ENCODE peak calls at places on chromosome 21, in eight cellular contexts. R is HS-5, Q is AG20443, D is nucleus accumbens, G is GM19239, A is lower lobe of right lung, F is AG10803, P is NCI-H2081. X is an unnamed sample.

GRCh38 chr21:28127390-28127789 is 865.3 kb downstream of the LTN1 start:
- DNase-seq in R (no peak), Q (no peak), D (no peak), G (no peak), A (no peak), F (peak), P (no peak), X (no peak)

GRCh38 chr21:14600569-14601308 is 54.6 kb upstream of the SAMSN1 start:
- DNase-seq in R (no peak), Q (no peak), D (no peak), G (no peak), A (no peak), F (no peak), P (no peak), X (no peak)

GRCh38 chr21:31282095-31282709 is 61.9 kb downstream of the TIAM1 start:
- DNase-seq in R (peak), Q (peak), D (no peak), G (no peak), A (no peak), F (peak), P (no peak), X (no peak)

GRCh38 chr21:41680444-41681335 is 86.2 kb downstream of the RIPK4 start:
- DNase-seq in R (no peak), Q (no peak), D (no peak), G (no peak), A (no peak), F (no peak), P (peak), X (no peak)

GRCh38 chr21:32484706-32485380 is 72.3 kb downstream of the EVA1C start:
- DNase-seq in R (no peak), Q (no peak), D (peak), G (no peak), A (peak), F (no peak), P (no peak), X (no peak)

GRCh38 chr21:36379236-36379635 is 6.0 kb upstream of the CHAF1B start:
- DNase-seq in R (no peak), Q (no peak), D (no peak), G (no peak), A (no peak), F (no peak), P (no peak), X (no peak)

GRCh38 chr21:15731243-15731613 is 1.4 kb downstream of the USP25 start:
- DNase-seq in R (no peak), Q (no peak), D (no peak), G (no peak), A (no peak), F (no peak), P (no peak), X (no peak)

GRCh38 chr21:29557200-29557599 is 258.5 kb downstream of the BACH1 start:
- DNase-seq in R (no peak), Q (no peak), D (no peak), G (no peak), A (no peak), F (no peak), P (no peak), X (no peak)

GRCh38 chr21:29637126-29637525 is 302.7 kb downstream of the GRIK1 start:
- DNase-seq in R (no peak), Q (no peak), D (no peak), G (no peak), A (no peak), F (no peak), P (no peak), X (no peak)

GRCh38 chr21:32412998-32413504 is 545 bp downstream of the EVA1C start:
- DNase-seq in R (no peak), Q (no peak), D (peak), G (no peak), A (peak), F (no peak), P (peak), X (no peak)

GRCh38 chr21:44765231-44766013 is 36.2 kb downstream of the UBE2G2 start:
- DNase-seq in R (no peak), Q (no peak), D (no peak), G (no peak), A (no peak), F (no peak), P (no peak), X (no peak)

GRCh38 chr21:26169061-26169610 is 1.4 kb downstream of the APP start:
- DNase-seq in R (no peak), Q (peak), D (peak), G (peak), A (no peak), F (peak), P (peak), X (no peak)

GRCh38 chr21:29649370-29649963 is 290.3 kb downstream of the GRIK1 start:
- DNase-seq in R (no peak), Q (no peak), D (no peak), G (no peak), A (no peak), F (no peak), P (no peak), X (no peak)

GRCh38 chr21:35051287-35051818 is 2.3 kb upstream of the RUNX1 start:
- DNase-seq in R (peak), Q (peak), D (no peak), G (no peak), A (peak), F (peak), P (no peak), X (peak)

GRCh38 chr21:16323586-16323985 is 593.8 kb downstream of the USP25 start:
- DNase-seq in R (no peak), Q (no peak), D (no peak), G (no peak), A (no peak), F (peak), P (no peak), X (no peak)

GRCh38 chr21:43603641-43604504 is 55.4 kb downstream of the HSF2BP start:
- DNase-seq in R (no peak), Q (peak), D (no peak), G (no peak), A (no peak), F (peak), P (no peak), X (no peak)

GRCh38 chr21:45876381-45877159 is 105.0 kb upstream of the COL6A1 start:
- DNase-seq in R (no peak), Q (no peak), D (no peak), G (no peak), A (peak), F (peak), P (no peak), X (no peak)

GRCh38 chr21:44530903-44531605 is 8.9 kb downstream of the KRTAP10-1 start:
- DNase-seq in R (no peak), Q (no peak), D (no peak), G (no peak), A (no peak), F (no peak), P (no peak), X (no peak)

GRCh38 chr21:41482321-41482720 is 25.6 kb downstream of the TMPRSS2 start:
- DNase-seq in R (peak), Q (no peak), D (no peak), G (no peak), A (no peak), F (peak), P (no peak), X (no peak)

GRCh38 chr21:30209571-30209970 is 6.3 kb downstream of the CLDN8 start:
- DNase-seq in R (no peak), Q (no peak), D (no peak), G (no peak), A (no peak), F (no peak), P (no peak), X (no peak)

GRCh38 chr21:41927727-41928409 is 25.9 kb downstream of the C2CD2 start:
- DNase-seq in R (no peak), Q (no peak), D (no peak), G (no peak), A (no peak), F (no peak), P (no peak), X (no peak)

GRCh38 chr21:43949499-43950208 is 62.5 kb upstream of the TRAPPC10 start:
- DNase-seq in R (no peak), Q (no peak), D (no peak), G (no peak), A (no peak), F (no peak), P (no peak), X (no peak)

X was measured in activated CD4-positive, CD25-positive, alpha-beta regulatory T cell treated with anti-CD3 and anti-CD28 coated beads, Interleukin-2, amount 50 U/mL, for 16 hours.